ENCODE peak calls at places on chromosomes 3 and 15, in five cellular contexts. One of them, this sample, is unnamed.

GRCh38 chr15:101189341-101189679 is 62.5 kb downstream of the CHSY1 start:
- DNase-seq in body of pancreas: no peak
- DNase-seq in breast epithelium: no peak
- DNase-seq in ovary: no peak
- DNase-seq in uterus: no peak
- DNase-seq in this sample: no peak

GRCh38 chr15:52283281-52283680 is 12.3 kb downstream of the MYO5C start:
- DNase-seq in body of pancreas: peak; percentile 82
- DNase-seq in breast epithelium: no peak
- DNase-seq in ovary: no peak
- DNase-seq in uterus: no peak
- DNase-seq in this sample: no peak

GRCh38 chr3:16439848-16440708 is 73.4 kb downstream of the RFTN1 start:
- DNase-seq in body of pancreas: no peak
- DNase-seq in breast epithelium: no peak
- DNase-seq in ovary: no peak
- DNase-seq in uterus: no peak
- DNase-seq in this sample: no peak

GRCh38 chr3:11764931-11765363 is 81.7 kb downstream of the TAMM41 start:
- DNase-seq in body of pancreas: no peak
- DNase-seq in breast epithelium: no peak
- DNase-seq in ovary: no peak
- DNase-seq in uterus: no peak
- DNase-seq in this sample: no peak

GRCh38 chr15:72890043-72890442 is 106.5 kb upstream of the ADPGK start:
- DNase-seq in body of pancreas: no peak
- DNase-seq in breast epithelium: no peak
- DNase-seq in ovary: no peak
- DNase-seq in uterus: no peak
- DNase-seq in this sample: no peak

GRCh38 chr3:26280517-26280916 is 342.1 kb upstream of the LRRC3B start:
- DNase-seq in body of pancreas: no peak
- DNase-seq in breast epithelium: no peak
- DNase-seq in ovary: no peak
- DNase-seq in uterus: no peak
- DNase-seq in this sample: no peak

GRCh38 chr3:173096994-173097785 is 43.8 kb downstream of the SPATA16 start:
- DNase-seq in body of pancreas: no peak
- DNase-seq in breast epithelium: no peak
- DNase-seq in ovary: no peak
- DNase-seq in uterus: no peak
- DNase-seq in this sample: no peak

GRCh38 chr15:44726568-44727461 is 9.5 kb upstream of the TRIM69 start:
- DNase-seq in body of pancreas: peak; percentile 14
- DNase-seq in breast epithelium: no peak
- DNase-seq in ovary: no peak
- DNase-seq in uterus: no peak
- DNase-seq in this sample: peak; percentile 70

GRCh38 chr15:34987982-34988873 is at the start of gene ZNF770:
- DNase-seq in body of pancreas: peak; percentile 85
- DNase-seq in breast epithelium: peak; percentile 79
- DNase-seq in ovary: peak; percentile 82
- DNase-seq in uterus: peak; percentile 82
- DNase-seq in this sample: peak; percentile 96

GRCh38 chr3:44021646-44022594 is 219.8 kb upstream of the TOPAZ1 start:
- DNase-seq in body of pancreas: no peak
- DNase-seq in breast epithelium: no peak
- DNase-seq in ovary: no peak
- DNase-seq in uterus: no peak
- DNase-seq in this sample: no peak
- H3K4me3 ChIP-seq in body of pancreas: no peak overlapping the region
- H3K4me3 ChIP-seq in breast epithelium: peak overlapping the region; percentile 35
- H3K4me3 ChIP-seq in ovary: no peak overlapping the region
- H3K4me3 ChIP-seq in uterus: no peak overlapping the region
- H3K4me3 ChIP-seq in this sample: no peak overlapping the region

GRCh38 chr3:29554584-29554983 is 273.7 kb downstream of the RBMS3 start:
- DNase-seq in body of pancreas: no peak
- DNase-seq in breast epithelium: no peak
- DNase-seq in ovary: no peak
- DNase-seq in uterus: no peak
- DNase-seq in this sample: no peak
- TF ChIP-seq POLR2A in body of pancreas: no peak
- TF ChIP-seq POLR2A in breast epithelium: no peak
- TF ChIP-seq POLR2A in ovary: no peak
- TF ChIP-seq POLR2A in uterus: no peak
- TF ChIP-seq POLR2A in this sample: no peak

GRCh38 chr3:88084006-88084597 is 25.0 kb downstream of the ZNF654 start:
- DNase-seq in body of pancreas: no peak
- DNase-seq in breast epithelium: no peak
- DNase-seq in ovary: no peak
- DNase-seq in uterus: no peak
- DNase-seq in this sample: no peak

GRCh38 chr3:88078930-88079329 is 19.9 kb downstream of the ZNF654 start:
- DNase-seq in body of pancreas: no peak
- DNase-seq in breast epithelium: no peak
- DNase-seq in ovary: no peak
- DNase-seq in uterus: no peak
- DNase-seq in this sample: no peak

DNA sequence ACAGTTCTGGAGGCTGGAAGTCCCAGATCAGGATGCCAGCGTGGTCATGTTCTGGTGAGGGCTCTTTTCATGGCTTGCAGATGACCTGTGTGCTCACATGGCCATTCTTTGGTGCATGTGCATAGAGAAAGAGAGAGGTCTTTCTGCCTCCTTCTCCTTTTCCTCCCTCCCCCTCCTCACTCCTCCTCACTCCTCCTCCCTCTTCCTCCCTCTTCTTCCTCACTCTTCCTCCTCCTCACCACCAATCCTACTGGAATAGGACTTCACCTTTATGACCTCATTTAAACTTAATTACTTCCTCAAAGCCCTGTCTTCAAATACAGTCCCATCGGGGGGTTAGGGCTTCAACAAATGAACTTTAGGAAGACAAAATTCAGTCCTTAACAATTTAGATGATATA is 23.8 kb downstream of the ZNF654 start:
- DNase-seq in body of pancreas: no peak
- DNase-seq in breast epithelium: no peak
- DNase-seq in ovary: no peak
- DNase-seq in uterus: no peak
- DNase-seq in this sample: no peak
- H3K4me3 ChIP-seq in body of pancreas: no peak overlapping the region
- H3K4me3 ChIP-seq in breast epithelium: no peak overlapping the region
- H3K4me3 ChIP-seq in ovary: no peak overlapping the region
- H3K4me3 ChIP-seq in uterus: no peak overlapping the region
- H3K4me3 ChIP-seq in this sample: no peak overlapping the region

GRCh38 chr3:128617270-128617556 is 33.4 kb downstream of the RPN1 start:
- DNase-seq in body of pancreas: no peak
- DNase-seq in breast epithelium: no peak
- DNase-seq in ovary: no peak
- DNase-seq in uterus: no peak
- DNase-seq in this sample: no peak

GRCh38 chr3:128618398-128618726 is 32.3 kb downstream of the RPN1 start:
- DNase-seq in body of pancreas: no peak
- DNase-seq in breast epithelium: no peak
- DNase-seq in ovary: no peak
- DNase-seq in uterus: no peak
- DNase-seq in this sample: no peak

GRCh38 chr3:128616516-128617269 is 33.9 kb downstream of the RPN1 start:
- DNase-seq in body of pancreas: no peak
- DNase-seq in breast epithelium: peak; percentile 40
- DNase-seq in ovary: peak; percentile 33
- DNase-seq in uterus: no peak
- DNase-seq in this sample: peak; percentile 84

GRCh38 chr3:128619146-128619890 is 31.3 kb downstream of the RPN1 start:
- DNase-seq in body of pancreas: no peak
- DNase-seq in breast epithelium: no peak
- DNase-seq in ovary: no peak
- DNase-seq in uterus: no peak
- DNase-seq in this sample: no peak

DNA sequence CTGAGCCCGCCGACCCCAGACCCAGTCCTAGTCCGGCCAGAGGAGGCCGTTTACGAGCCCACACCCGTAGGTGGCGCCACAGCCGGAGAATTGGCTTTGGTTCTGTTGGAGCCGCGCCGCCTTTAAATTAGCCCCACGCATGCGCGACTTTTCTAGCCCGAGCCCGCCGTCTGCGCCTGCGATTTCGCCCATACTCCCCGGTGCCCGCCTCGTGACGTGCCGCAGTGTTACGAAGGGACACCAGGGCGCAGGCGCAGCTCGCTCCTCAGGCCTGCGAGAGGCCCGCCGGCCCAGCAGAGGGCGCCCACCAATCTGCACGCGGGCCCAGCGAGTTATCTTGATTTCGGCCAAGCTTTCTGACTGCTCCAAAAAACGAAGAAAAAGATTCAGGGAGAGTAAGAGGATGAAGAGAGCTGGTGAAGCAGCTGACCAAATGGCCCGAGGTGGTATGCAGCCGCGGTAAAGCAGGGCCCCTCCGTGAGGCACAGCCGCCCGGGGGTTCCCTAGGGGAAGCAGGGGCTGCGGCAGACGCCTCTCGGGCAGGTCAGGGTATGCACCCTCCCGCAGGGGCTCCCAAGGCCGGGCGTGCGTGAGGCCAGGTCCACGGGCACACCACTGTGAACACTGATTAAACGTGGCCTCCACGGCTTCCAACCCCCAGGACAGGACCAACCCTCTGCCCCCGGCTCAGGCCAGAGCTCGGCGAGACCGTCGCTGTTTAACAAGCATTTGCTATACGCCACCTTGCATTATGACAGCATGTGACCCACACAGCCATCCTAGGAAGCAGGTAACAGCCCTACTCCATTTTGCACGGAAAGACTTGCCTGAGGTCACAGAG is 32.8 kb downstream of the RPN1 start:
- DNase-seq in body of pancreas: peak; percentile 97
- DNase-seq in breast epithelium: peak; percentile 98
- DNase-seq in ovary: peak; percentile 98
- DNase-seq in uterus: peak; percentile 98
- DNase-seq in this sample: peak; percentile 100
- TF ChIP-seq POLR2A in body of pancreas: peak; percentile 28
- TF ChIP-seq POLR2A in breast epithelium: no peak
- TF ChIP-seq POLR2A in ovary: no peak
- TF ChIP-seq POLR2A in uterus: peak; percentile 35
- TF ChIP-seq POLR2A in this sample: no peak

GRCh38 chr15:71811036-71811736 is 832 bp downstream of the NR2E3 start:
- DNase-seq in body of pancreas: no peak
- DNase-seq in breast epithelium: no peak
- DNase-seq in ovary: no peak
- DNase-seq in uterus: no peak
- DNase-seq in this sample: no peak
- H3K4me3 ChIP-seq in body of pancreas: no peak overlapping the region
- H3K4me3 ChIP-seq in breast epithelium: no peak overlapping the region
- H3K4me3 ChIP-seq in ovary: no peak overlapping the region
- H3K4me3 ChIP-seq in uterus: no peak overlapping the region
- H3K4me3 ChIP-seq in this sample: no peak overlapping the region

GRCh38 chr15:32636908-32637567 is 4.5 kb upstream of the SCG5 start:
- DNase-seq in body of pancreas: no peak
- DNase-seq in breast epithelium: no peak
- DNase-seq in ovary: no peak
- DNase-seq in uterus: no peak
- DNase-seq in this sample: no peak

GRCh38 chr15:32637704-32638103 is 3.8 kb upstream of the SCG5 start:
- DNase-seq in body of pancreas: no peak
- DNase-seq in breast epithelium: no peak
- DNase-seq in ovary: no peak
- DNase-seq in uterus: no peak
- DNase-seq in this sample: no peak

GRCh38 chr15:32642667-32643425 is 1.3 kb downstream of the SCG5 start:
- DNase-seq in body of pancreas: no peak
- DNase-seq in breast epithelium: no peak
- DNase-seq in ovary: no peak
- DNase-seq in uterus: no peak
- DNase-seq in this sample: no peak

GRCh38 chr15:32643907-32644445 is 2.5 kb downstream of the SCG5 start:
- DNase-seq in body of pancreas: no peak
- DNase-seq in breast epithelium: no peak
- DNase-seq in ovary: no peak
- DNase-seq in uterus: no peak
- DNase-seq in this sample: no peak

GRCh38 chr15:32641517-32642059 is at the start of gene SCG5:
- DNase-seq in body of pancreas: peak; percentile 62
- DNase-seq in breast epithelium: no peak
- DNase-seq in ovary: no peak
- DNase-seq in uterus: peak; percentile 18
- DNase-seq in this sample: no peak
- TF ChIP-seq POLR2A in body of pancreas: peak; percentile 28
- TF ChIP-seq POLR2A in breast epithelium: no peak
- TF ChIP-seq POLR2A in ovary: no peak
- TF ChIP-seq POLR2A in uterus: no peak
- TF ChIP-seq POLR2A in this sample: no peak

GRCh38 chr3:98734737-98735136 is 28.4 kb upstream of the ST3GAL6 start:
- DNase-seq in body of pancreas: no peak
- DNase-seq in breast epithelium: no peak
- DNase-seq in ovary: no peak
- DNase-seq in uterus: no peak
- DNase-seq in this sample: no peak
- H3K4me3 ChIP-seq in body of pancreas: no peak overlapping the region
- H3K4me3 ChIP-seq in breast epithelium: no peak overlapping the region
- H3K4me3 ChIP-seq in ovary: no peak overlapping the region
- H3K4me3 ChIP-seq in uterus: no peak overlapping the region
- H3K4me3 ChIP-seq in this sample: no peak overlapping the region